ENCODE peak calls at places on chromosome 21, in four cellular contexts. P is nephron progenitor cell, F is fibroblast of lung, Z is psoas muscle. B is an unnamed sample.

GRCh38 chr21:41121785-41122415 is 46.1 kb upstream of the BACE2 start:
- DNase-seq in P (peak), F (peak), Z (peak), B (peak)

GRCh38 chr21:31656199-31657095 is 3.0 kb upstream of the SOD1 start:
- DNase-seq in P (no peak), F (no peak), Z (no peak), B (no peak)

GRCh38 chr21:41045534-41046268 is 122.3 kb upstream of the BACE2 start:
- DNase-seq in P (peak), F (no peak), Z (no peak), B (no peak)

GRCh38 chr21:44552136-44552535 is 831 bp upstream of the KRTAP10-2 start:
- DNase-seq in P (no peak), F (no peak), Z (no peak), B (no peak)

GRCh38 chr21:33434770-33435360 is 31.7 kb downstream of the IFNGR2 start:
- DNase-seq in P (no peak), F (peak), Z (no peak), B (peak)

GRCh38 chr21:37210017-37210593 is 57.0 kb downstream of the VPS26C start:
- DNase-seq in P (no peak), F (no peak), Z (no peak), B (no peak)

GRCh38 chr21:37582613-37583012 is 216.0 kb downstream of the DYRK1A start:
- DNase-seq in P (no peak), F (peak), Z (no peak), B (no peak)

GRCh38 chr21:17612023-17612564 is 607 bp downstream of the BTG3 start:
- DNase-seq in P (no peak), F (peak), Z (peak), B (no peak)

GRCh38 chr21:16534408-16535099 is 804.8 kb downstream of the USP25 start:
- DNase-seq in P (no peak), F (peak), Z (peak), B (peak)

GRCh38 chr21:33419538-33420123 is 16.4 kb downstream of the IFNGR2 start:
- DNase-seq in P (no peak), F (peak), Z (peak), B (peak)

GRCh38 chr21:33042812-33043211 is 17.1 kb downstream of the OLIG2 start:
- DNase-seq in P (no peak), F (peak), Z (no peak), B (peak)

GRCh38 chr21:45009616-45010015 is 64.8 kb upstream of the ADARB1 start:
- DNase-seq in P (no peak), F (no peak), Z (no peak), B (no peak)

GRCh38 chr21:43866659-43867331 is 1.8 kb downstream of the AGPAT3 start:
- DNase-seq in P (no peak), F (no peak), Z (no peak), B (no peak)

GRCh38 chr21:45043541-45044020 is 30.8 kb upstream of the ADARB1 start:
- DNase-seq in P (no peak), F (no peak), Z (no peak), B (no peak)

GRCh38 chr21:26194811-26195251 is 24.3 kb upstream of the APP start:
- DNase-seq in P (no peak), F (peak), Z (no peak), B (peak)

GRCh38 chr21:32894321-32894720 is 122.8 kb upstream of the PAXBP1 start:
- DNase-seq in P (no peak), F (no peak), Z (no peak), B (no peak)

GRCh38 chr21:29660047-29660720 is 279.6 kb downstream of the GRIK1 start:
- DNase-seq in P (no peak), F (no peak), Z (no peak), B (no peak)

GRCh38 chr21:38474124-38474523 is 24.2 kb downstream of the ERG start:
- DNase-seq in P (no peak), F (no peak), Z (no peak), B (no peak)

GRCh38 chr21:32869459-32869858 is 97.9 kb upstream of the PAXBP1 start:
- DNase-seq in P (no peak), F (no peak), Z (no peak), B (no peak)

GRCh38 chr21:31342328-31342727 is 1.7 kb downstream of the TIAM1 start:
- DNase-seq in P (no peak), F (no peak), Z (no peak), B (no peak)

GRCh38 chr21:28769683-28770082 is 223.0 kb downstream of the LTN1 start:
- DNase-seq in P (no peak), F (peak), Z (no peak), B (no peak)

GRCh38 chr21:28444131-28444530 is 548.5 kb downstream of the LTN1 start:
- DNase-seq in P (no peak), F (no peak), Z (no peak), B (no peak)

GRCh38 chr21:24045775-24046215 is 1561.5 kb downstream of the MRPL39 start:
- DNase-seq in P (peak), F (peak), Z (peak), B (peak)

GRCh38 chr21:44875341-44875740 is 1.9 kb upstream of the PTTG1IP start:
- DNase-seq in P (no peak), F (peak), Z (no peak), B (peak)

GRCh38 chr21:39175154-39175553 is 8.1 kb downstream of the PSMG1 start:
- DNase-seq in P (no peak), F (peak), Z (no peak), B (no peak)

GRCh38 chr21:38938343-38938742 is 132.6 kb downstream of the ETS2 start:
- DNase-seq in P (peak), F (peak), Z (no peak), B (no peak)

GRCh38 chr21:34670220-34670961 is 1.6 kb downstream of the CLIC6 start:
- DNase-seq in P (peak), F (peak), Z (peak), B (no peak)

GRCh38 chr21:44850208-44850800 is 23.2 kb downstream of the PTTG1IP start:
- DNase-seq in P (no peak), F (no peak), Z (no peak), B (no peak)

GRCh38 chr21:45982758-45983731 is 1.5 kb downstream of the COL6A1 start:
- DNase-seq in P (peak), F (no peak), Z (peak), B (no peak)

GRCh38 chr21:31161157-31161556 is 122.9 kb upstream of the KRTAP19-8 start:
- DNase-seq in P (peak), F (peak), Z (no peak), B (no peak)

GRCh38 chr21:44052071-44052829 is 40.1 kb downstream of the TRAPPC10 start:
- DNase-seq in P (no peak), F (no peak), Z (no peak), B (no peak)

GRCh38 chr21:16307256-16307655 is 577.5 kb downstream of the USP25 start:
- DNase-seq in P (no peak), F (no peak), Z (no peak), B (no peak)

GRCh38 chr21:32717851-32718316 is 9.9 kb downstream of the SYNJ1 start:
- DNase-seq in P (no peak), F (no peak), Z (no peak), B (no peak)

GRCh38 chr21:32307706-32308105 is 9.1 kb downstream of the MRAP start:
- DNase-seq in P (no peak), F (peak), Z (no peak), B (no peak)

GRCh38 chr21:14737922-14738321 is 191.8 kb upstream of the SAMSN1 start:
- DNase-seq in P (no peak), F (peak), Z (no peak), B (no peak)
- TF ChIP-seq CTCF in P (peak), F (peak), Z (peak), B (peak)

GRCh38 chr21:35730325-35730724 is 330.0 kb downstream of the SETD4 start:
- DNase-seq in P (no peak), F (no peak), Z (no peak), B (no peak)
- TF ChIP-seq CTCF in P (no peak), F (no peak), Z (no peak), B (no peak)

GRCh38 chr21:35840197-35840799 is 220.0 kb downstream of the SETD4 start:
- DNase-seq in P (peak), F (peak), Z (peak), B (peak)
- TF ChIP-seq CTCF in P (peak), F (peak), Z (peak), B (peak)

DNA sequence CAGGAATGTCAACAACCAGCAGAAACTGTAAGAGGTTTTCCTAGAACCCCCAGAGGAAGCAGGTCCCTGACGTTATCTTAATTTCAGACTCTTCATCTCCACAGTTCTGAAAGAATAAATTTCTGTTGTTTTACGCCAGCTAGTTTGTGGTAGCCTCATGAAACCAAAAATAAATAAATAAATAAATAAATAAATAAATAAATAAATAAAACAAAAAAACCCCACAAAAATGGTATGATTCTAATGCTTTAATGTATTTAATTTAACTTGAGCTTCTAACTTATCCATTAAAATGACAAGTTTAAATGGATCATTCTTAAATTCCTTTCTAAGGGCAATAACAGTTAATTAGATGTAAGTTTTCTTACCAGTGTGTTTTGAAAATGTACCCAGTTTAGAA is 293.8 kb upstream of the ADAMTS5 start:
- DNase-seq in P (no peak), F (no peak), Z (no peak), B (no peak)
- TF ChIP-seq CTCF in P (no peak), F (no peak), Z (no peak), B (no peak)

DNA sequence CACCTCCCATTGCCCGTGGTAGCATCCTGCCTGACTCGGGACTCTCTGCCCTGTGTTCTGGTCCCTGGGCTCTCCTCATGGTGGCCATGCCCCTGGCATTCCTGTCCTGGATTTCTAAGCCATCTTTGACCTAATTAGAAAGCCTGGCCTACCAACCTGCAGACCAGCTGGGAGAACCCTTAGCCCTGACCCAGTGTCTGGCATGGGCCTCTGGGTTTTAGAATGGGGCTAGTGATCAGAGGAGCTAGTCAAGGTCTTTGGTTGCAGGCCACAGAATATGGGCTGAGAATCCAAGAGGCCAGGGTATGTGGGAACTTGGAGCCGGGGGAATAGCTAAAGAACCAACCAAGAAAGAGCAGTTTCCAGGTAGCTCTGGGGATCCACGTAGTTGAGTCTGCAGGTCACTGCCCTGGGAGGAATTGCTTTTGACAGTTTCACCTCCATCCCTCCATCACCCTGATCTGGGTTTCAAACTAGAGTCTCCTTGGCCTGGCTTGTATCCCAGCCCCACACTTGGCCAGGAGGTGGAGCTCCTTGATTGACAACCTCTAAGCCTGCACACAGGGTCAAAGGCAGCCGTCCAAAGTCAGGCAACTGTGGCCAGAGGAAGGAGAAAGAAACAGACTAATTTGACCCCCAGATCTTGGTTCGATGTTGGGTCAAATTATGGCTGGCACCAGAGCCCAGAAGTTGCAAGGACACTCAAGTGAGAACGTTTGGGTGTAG is 54.7 kb upstream of the ABCG1 start:
- DNase-seq in P (peak), F (peak), Z (peak), B (no peak)
- TF ChIP-seq CTCF in P (peak), F (no peak), Z (peak), B (peak)

B was measured in AG09319.